ENCODE peak calls at places on chromosomes 12 and 14, in seven cellular contexts. One of them, this sample, is unnamed.

GRCh38 chr14:24609667-24610344 is at the start of gene GZMH:
- DNase-seq in right lobe of liver: no peak
- DNase-seq in AG09319: no peak
- DNase-seq in AG10803: no peak
- DNase-seq in pancreas: no peak
- DNase-seq in gastrocnemius medialis: no peak
- DNase-seq in neural crest cell: no peak
- DNase-seq in this sample: no peak

GRCh38 chr12:113582521-113583218 is 111.0 kb upstream of the LHX5 start:
- DNase-seq in right lobe of liver: no peak
- DNase-seq in AG09319: no peak
- DNase-seq in AG10803: no peak
- DNase-seq in pancreas: no peak
- DNase-seq in gastrocnemius medialis: no peak
- DNase-seq in neural crest cell: no peak
- DNase-seq in this sample: no peak

GRCh38 chr12:105444809-105445102 is 114.3 kb downstream of the C12orf75 start:
- DNase-seq in right lobe of liver: no peak
- DNase-seq in AG09319: no peak
- DNase-seq in AG10803: no peak
- DNase-seq in pancreas: no peak
- DNase-seq in gastrocnemius medialis: no peak
- DNase-seq in neural crest cell: no peak
- DNase-seq in this sample: peak; percentile 13

GRCh38 chr12:55736780-55737580 is 5.9 kb upstream of the GDF11 start:
- DNase-seq in right lobe of liver: peak; percentile 69
- DNase-seq in AG09319: no peak
- DNase-seq in AG10803: peak; percentile 61
- DNase-seq in pancreas: peak; percentile 89
- DNase-seq in gastrocnemius medialis: peak; percentile 50
- DNase-seq in neural crest cell: peak; percentile 56
- DNase-seq in this sample: peak; percentile 72

GRCh38 chr12:74624206-74624605 is 86.6 kb downstream of the ATXN7L3B start:
- DNase-seq in right lobe of liver: no peak
- DNase-seq in AG09319: no peak
- DNase-seq in AG10803: no peak
- DNase-seq in pancreas: no peak
- DNase-seq in gastrocnemius medialis: no peak
- DNase-seq in neural crest cell: no peak
- DNase-seq in this sample: no peak

GRCh38 chr12:50924439-50925341 is 27.7 kb upstream of the HIGD1C start:
- DNase-seq in right lobe of liver: peak; percentile 87
- DNase-seq in AG09319: peak; percentile 87
- DNase-seq in AG10803: peak; percentile 79
- DNase-seq in pancreas: peak; percentile 94
- DNase-seq in gastrocnemius medialis: peak; percentile 96
- DNase-seq in neural crest cell: peak; percentile 9
- DNase-seq in this sample: peak; percentile 77

GRCh38 chr12:111578276-111578970 is 20.7 kb downstream of the ATXN2 start:
- DNase-seq in right lobe of liver: no peak
- DNase-seq in AG09319: no peak
- DNase-seq in AG10803: peak; percentile 72
- DNase-seq in pancreas: no peak
- DNase-seq in gastrocnemius medialis: no peak
- DNase-seq in neural crest cell: no peak
- DNase-seq in this sample: peak; percentile 86

GRCh38 chr14:23864252-23864651 is 89.3 kb upstream of the DHRS4 start:
- DNase-seq in right lobe of liver: no peak
- DNase-seq in AG09319: no peak
- DNase-seq in AG10803: no peak
- DNase-seq in pancreas: no peak
- DNase-seq in gastrocnemius medialis: no peak
- DNase-seq in neural crest cell: no peak
- DNase-seq in this sample: no peak

GRCh38 chr14:71365305-71365865 is 458.1 kb downstream of the PCNX1 start:
- DNase-seq in right lobe of liver: no peak
- DNase-seq in AG09319: no peak
- DNase-seq in AG10803: peak; percentile 52
- DNase-seq in pancreas: no peak
- DNase-seq in gastrocnemius medialis: no peak
- DNase-seq in neural crest cell: no peak
- DNase-seq in this sample: no peak

GRCh38 chr12:6868211-6869048 is 1.1 kb downstream of the TPI1 start:
- DNase-seq in right lobe of liver: no peak
- DNase-seq in AG09319: no peak
- DNase-seq in AG10803: no peak
- DNase-seq in pancreas: no peak
- DNase-seq in gastrocnemius medialis: peak; percentile 52
- DNase-seq in neural crest cell: no peak
- DNase-seq in this sample: peak; percentile 8

GRCh38 chr12:1767407-1768090 is 52.8 kb upstream of the LRTM2 start:
- DNase-seq in right lobe of liver: no peak
- DNase-seq in AG09319: no peak
- DNase-seq in AG10803: no peak
- DNase-seq in pancreas: no peak
- DNase-seq in gastrocnemius medialis: no peak
- DNase-seq in neural crest cell: no peak
- DNase-seq in this sample: no peak

GRCh38 chr14:32077081-32078029 is at the start of gene ARHGAP5:
- DNase-seq in right lobe of liver: peak; percentile 69
- DNase-seq in AG09319: no peak
- DNase-seq in AG10803: no peak
- DNase-seq in pancreas: peak; percentile 59
- DNase-seq in gastrocnemius medialis: peak; percentile 38
- DNase-seq in neural crest cell: peak; percentile 58
- DNase-seq in this sample: peak; percentile 1

GRCh38 chr14:91835197-91835919 is 32.0 kb downstream of the TC2N start:
- DNase-seq in right lobe of liver: no peak
- DNase-seq in AG09319: no peak
- DNase-seq in AG10803: no peak
- DNase-seq in pancreas: no peak
- DNase-seq in gastrocnemius medialis: no peak
- DNase-seq in neural crest cell: no peak
- DNase-seq in this sample: no peak

GRCh38 chr12:94714378-94714777 is 64.0 kb upstream of the TMCC3 start:
- DNase-seq in right lobe of liver: no peak
- DNase-seq in AG09319: no peak
- DNase-seq in AG10803: no peak
- DNase-seq in pancreas: no peak
- DNase-seq in gastrocnemius medialis: peak; percentile 85
- DNase-seq in neural crest cell: no peak
- DNase-seq in this sample: no peak

GRCh38 chr12:70739741-70740140 is 102.5 kb upstream of the PTPRB start:
- DNase-seq in right lobe of liver: no peak
- DNase-seq in AG09319: no peak
- DNase-seq in AG10803: no peak
- DNase-seq in pancreas: no peak
- DNase-seq in gastrocnemius medialis: no peak
- DNase-seq in neural crest cell: no peak
- DNase-seq in this sample: no peak

GRCh38 chr14:77478796-77479195 is 19.8 kb downstream of the ISM2 start:
- DNase-seq in right lobe of liver: no peak
- DNase-seq in AG09319: no peak
- DNase-seq in AG10803: no peak
- DNase-seq in pancreas: no peak
- DNase-seq in gastrocnemius medialis: no peak
- DNase-seq in neural crest cell: no peak
- DNase-seq in this sample: no peak

GRCh38 chr12:132389066-132389465 is 59.7 kb upstream of the GALNT9 start:
- DNase-seq in right lobe of liver: no peak
- DNase-seq in AG09319: no peak
- DNase-seq in AG10803: no peak
- DNase-seq in pancreas: no peak
- DNase-seq in gastrocnemius medialis: no peak
- DNase-seq in neural crest cell: no peak
- DNase-seq in this sample: no peak

GRCh38 chr12:32756476-32757158 is 920 bp upstream of the YARS2 start:
- DNase-seq in right lobe of liver: no peak
- DNase-seq in AG09319: no peak
- DNase-seq in AG10803: no peak
- DNase-seq in pancreas: peak; percentile 14
- DNase-seq in gastrocnemius medialis: no peak
- DNase-seq in neural crest cell: peak; percentile 13
- DNase-seq in this sample: no peak
- TF ChIP-seq CTCF in right lobe of liver: no peak
- TF ChIP-seq CTCF in AG09319: no peak
- TF ChIP-seq CTCF in AG10803: no peak
- TF ChIP-seq CTCF in pancreas: no peak
- TF ChIP-seq CTCF in gastrocnemius medialis: no peak
- TF ChIP-seq CTCF in neural crest cell: no peak
- TF ChIP-seq CTCF in this sample: no peak

DNA sequence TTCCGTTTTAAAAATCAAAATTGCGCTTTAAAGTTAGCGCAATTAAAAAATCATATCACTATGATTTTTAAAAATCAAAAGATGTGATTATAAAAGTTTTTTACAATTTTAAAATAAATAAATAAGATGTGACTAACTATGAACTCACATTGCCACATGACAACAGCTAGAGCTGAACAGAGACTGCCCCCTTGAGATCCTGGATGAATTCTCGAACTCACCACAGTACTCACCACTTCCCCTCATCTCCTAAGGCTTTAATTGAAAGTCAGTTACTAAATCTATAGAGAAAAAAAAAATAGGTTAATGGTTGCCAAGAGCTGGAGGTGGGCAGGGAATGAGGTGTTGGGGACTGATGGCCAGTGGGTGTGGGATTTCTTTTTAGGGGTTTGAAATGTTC is 384.2 kb downstream of the ZFP36L1 start:
- DNase-seq in right lobe of liver: no peak
- DNase-seq in AG09319: no peak
- DNase-seq in AG10803: no peak
- DNase-seq in pancreas: no peak
- DNase-seq in gastrocnemius medialis: no peak
- DNase-seq in neural crest cell: no peak
- DNase-seq in this sample: no peak
- TF ChIP-seq CTCF in right lobe of liver: no peak
- TF ChIP-seq CTCF in AG09319: no peak
- TF ChIP-seq CTCF in AG10803: peak; percentile 25
- TF ChIP-seq CTCF in pancreas: no peak
- TF ChIP-seq CTCF in gastrocnemius medialis: no peak
- TF ChIP-seq CTCF in neural crest cell: no peak
- TF ChIP-seq CTCF in this sample: peak; percentile 46

GRCh38 chr14:90278199-90279175 is 22.1 kb downstream of the PSMC1 start:
- DNase-seq in right lobe of liver: peak; percentile 78
- DNase-seq in AG09319: no peak
- DNase-seq in AG10803: no peak
- DNase-seq in pancreas: no peak
- DNase-seq in gastrocnemius medialis: peak; percentile 66
- DNase-seq in neural crest cell: no peak
- DNase-seq in this sample: no peak

GRCh38 chr14:90281766-90282165 is 25.4 kb downstream of the PSMC1 start:
- DNase-seq in right lobe of liver: no peak
- DNase-seq in AG09319: no peak
- DNase-seq in AG10803: no peak
- DNase-seq in pancreas: no peak
- DNase-seq in gastrocnemius medialis: no peak
- DNase-seq in neural crest cell: no peak
- DNase-seq in this sample: no peak

GRCh38 chr14:90277581-90278198 is 21.3 kb downstream of the PSMC1 start:
- DNase-seq in right lobe of liver: no peak
- DNase-seq in AG09319: no peak
- DNase-seq in AG10803: no peak
- DNase-seq in pancreas: no peak
- DNase-seq in gastrocnemius medialis: no peak
- DNase-seq in neural crest cell: no peak
- DNase-seq in this sample: no peak

GRCh38 chr14:90280096-90280495 is 23.7 kb downstream of the PSMC1 start:
- DNase-seq in right lobe of liver: no peak
- DNase-seq in AG09319: no peak
- DNase-seq in AG10803: no peak
- DNase-seq in pancreas: no peak
- DNase-seq in gastrocnemius medialis: no peak
- DNase-seq in neural crest cell: no peak
- DNase-seq in this sample: no peak

DNA sequence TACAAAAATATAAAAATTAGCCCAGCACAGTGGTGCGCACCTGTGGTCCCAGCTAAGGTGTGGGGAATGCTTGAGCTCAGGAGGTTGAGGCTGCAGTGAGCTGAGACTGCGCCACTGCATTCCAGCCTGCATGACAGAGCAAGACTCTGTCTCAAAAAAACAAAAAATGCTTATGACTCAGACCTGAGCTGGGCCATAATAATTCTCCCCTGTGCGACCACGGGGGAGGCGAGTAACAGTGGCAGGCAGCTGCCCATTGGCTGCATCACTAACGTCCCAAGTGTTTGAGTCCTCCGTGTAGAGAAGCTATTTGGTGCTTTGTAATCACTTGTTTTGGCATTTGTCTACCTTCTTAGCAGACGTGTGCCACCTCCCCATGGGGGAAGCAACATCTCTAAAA is 24.9 kb downstream of the PSMC1 start:
- DNase-seq in right lobe of liver: no peak
- DNase-seq in AG09319: no peak
- DNase-seq in AG10803: peak; percentile 82
- DNase-seq in pancreas: no peak
- DNase-seq in gastrocnemius medialis: no peak
- DNase-seq in neural crest cell: no peak
- DNase-seq in this sample: peak; percentile 87
- TF ChIP-seq CTCF in right lobe of liver: no peak
- TF ChIP-seq CTCF in AG09319: no peak
- TF ChIP-seq CTCF in AG10803: no peak
- TF ChIP-seq CTCF in pancreas: no peak
- TF ChIP-seq CTCF in gastrocnemius medialis: no peak
- TF ChIP-seq CTCF in neural crest cell: no peak
- TF ChIP-seq CTCF in this sample: no peak

GRCh38 chr12:87160848-87161601 is 868.2 kb downstream of the C12orf50 start:
- DNase-seq in right lobe of liver: no peak
- DNase-seq in AG09319: no peak
- DNase-seq in AG10803: no peak
- DNase-seq in pancreas: no peak
- DNase-seq in gastrocnemius medialis: no peak
- DNase-seq in neural crest cell: no peak
- DNase-seq in this sample: no peak

GRCh38 chr12:87163122-87163521 is 866.1 kb downstream of the C12orf50 start:
- DNase-seq in right lobe of liver: no peak
- DNase-seq in AG09319: no peak
- DNase-seq in AG10803: no peak
- DNase-seq in pancreas: no peak
- DNase-seq in gastrocnemius medialis: no peak
- DNase-seq in neural crest cell: no peak
- DNase-seq in this sample: no peak

GRCh38 chr12:87152841-87153528 is 876.2 kb downstream of the C12orf50 start:
- DNase-seq in right lobe of liver: no peak
- DNase-seq in AG09319: no peak
- DNase-seq in AG10803: no peak
- DNase-seq in pancreas: no peak
- DNase-seq in gastrocnemius medialis: no peak
- DNase-seq in neural crest cell: no peak
- DNase-seq in this sample: no peak

GRCh38 chr12:87155616-87156015 is 873.6 kb downstream of the C12orf50 start:
- DNase-seq in right lobe of liver: no peak
- DNase-seq in AG09319: no peak
- DNase-seq in AG10803: peak; percentile 73
- DNase-seq in pancreas: no peak
- DNase-seq in gastrocnemius medialis: no peak
- DNase-seq in neural crest cell: no peak
- DNase-seq in this sample: no peak

DNA sequence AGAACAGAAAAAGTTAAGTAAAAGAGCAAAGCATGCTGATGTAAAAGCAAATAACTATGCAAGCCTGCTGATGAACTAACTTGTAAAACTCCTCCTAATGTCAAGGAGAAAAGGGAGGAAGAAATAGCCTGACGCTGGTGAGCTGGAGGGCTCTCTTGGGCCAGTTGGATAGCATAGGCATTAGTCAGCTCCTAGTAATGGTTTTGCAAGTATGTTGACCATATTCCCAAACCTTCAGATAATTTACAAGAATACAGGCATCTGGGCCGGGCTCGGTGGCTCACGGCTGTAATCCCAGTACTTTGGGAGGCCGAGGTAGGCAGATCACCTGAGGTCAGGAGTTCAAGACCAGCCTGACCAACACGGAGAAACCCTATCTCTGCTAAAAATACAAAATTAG is 871.4 kb downstream of the C12orf50 start:
- DNase-seq in right lobe of liver: no peak
- DNase-seq in AG09319: peak; percentile 69
- DNase-seq in AG10803: peak; percentile 90
- DNase-seq in pancreas: no peak
- DNase-seq in gastrocnemius medialis: no peak
- DNase-seq in neural crest cell: no peak
- DNase-seq in this sample: peak; percentile 42
- TF ChIP-seq CTCF in right lobe of liver: no peak
- TF ChIP-seq CTCF in AG09319: no peak
- TF ChIP-seq CTCF in AG10803: no peak
- TF ChIP-seq CTCF in pancreas: no peak
- TF ChIP-seq CTCF in gastrocnemius medialis: no peak
- TF ChIP-seq CTCF in neural crest cell: no peak
- TF ChIP-seq CTCF in this sample: no peak